ENCODE peak calls at places on chromosomes 5 and 9, in six cellular contexts. V, P, M, S, H and Z are unnamed samples.
A peak's percentile ranks its signal among the peaks of the same experiment; 100 is the strongest.

GRCh38 chr9:121887553-121888437 is 205.3 kb downstream of the TTLL11 start:
- DNase-seq in S (no peak), V (no peak), M (no peak), P (no peak), H (no peak), Z (no peak)

GRCh38 chr9:27179245-27179870 is 70.3 kb downstream of the TEK start:
- DNase-seq in P (no peak), H (peak; percentile 84), S (no peak), M (no peak), V (no peak), Z (no peak)

GRCh38 chr5:151270599-151270998 is 17.6 kb downstream of the GM2A start:
- DNase-seq in M (no peak), P (no peak), V (no peak), H (peak; percentile 85), S (peak; percentile 9), Z (no peak)

GRCh38 chr5:75465480-75465879 is 45.9 kb downstream of the CERT1 start:
- DNase-seq in P (no peak), H (peak; percentile 25), S (peak; percentile 82), V (no peak), M (peak; percentile 5), Z (no peak)

GRCh38 chr9:76980566-76980965 is 38.9 kb upstream of the FOXB2 start:
- DNase-seq in M (no peak), V (no peak), H (no peak), S (peak; percentile 11), P (no peak), Z (no peak)

GRCh38 chr9:87853843-87854242 is 28.8 kb upstream of the SPATA31E1 start:
- DNase-seq in V (peak; percentile 82), H (no peak), M (no peak), S (no peak), P (no peak), Z (no peak)

GRCh38 chr5:167658890-167659289 is 632.6 kb upstream of the WWC1 start:
- DNase-seq in P (no peak), V (no peak), S (peak; percentile 43), M (no peak), H (peak; percentile 12), Z (no peak)

GRCh38 chr5:176416965-176417364 is 626 bp upstream of the CLTB start:
- DNase-seq in V (peak; percentile 58), P (no peak), H (no peak), M (no peak), S (no peak), Z (no peak)

GRCh38 chr5:137486707-137487106 is 12.4 kb downstream of the SPOCK1 start:
- DNase-seq in M (no peak), V (no peak), H (peak; percentile 81), P (no peak), S (peak; percentile 38), Z (no peak)

GRCh38 chr5:149325166-149325735 is 20.0 kb upstream of the GRPEL2 start:
- DNase-seq in H (peak; percentile 38), P (no peak), S (peak; percentile 63), V (no peak), M (no peak), Z (no peak)

GRCh38 chr9:75186767-75187380 is 98.6 kb downstream of the OSTF1 start:
- DNase-seq in M (no peak), S (peak; percentile 45), V (no peak), H (peak; percentile 28), P (no peak), Z (no peak)

GRCh38 chr5:154103223-154103622 is 64.5 kb downstream of the MFAP3 start:
- DNase-seq in H (no peak), S (no peak), V (no peak), M (no peak), P (no peak), Z (no peak)

GRCh38 chr9:89359636-89360315 is 41.5 kb downstream of the SECISBP2 start:
- DNase-seq in H (peak; percentile 7), M (no peak), P (no peak), V (no peak), S (no peak), Z (no peak)

GRCh38 chr5:57174128-57174849 is 430 bp downstream of the GPBP1 start:
- DNase-seq in S (peak; percentile 36), H (no peak), P (no peak), M (no peak), V (no peak), Z (no peak)

GRCh38 chr9:126373241-126373640 is 46.6 kb downstream of the MVB12B start:
- DNase-seq in P (no peak), S (no peak), H (peak; percentile 53), V (no peak), M (no peak), Z (no peak)

GRCh38 chr9:100186356-100186755 is 87.3 kb downstream of the INVS start:
- DNase-seq in P (no peak), M (no peak), V (no peak), H (no peak), S (no peak), Z (no peak)

GRCh38 chr5:77893225-77893860 is 117.2 kb upstream of the TBCA start:
- DNase-seq in P (no peak), M (peak; percentile 68), H (peak; percentile 99), V (peak; percentile 27), S (peak; percentile 95), Z (no peak)

GRCh38 chr9:133161542-133161950 is 2.2 kb downstream of the GBGT1 start:
- DNase-seq in P (no peak), H (no peak), S (no peak), M (no peak), V (no peak), Z (no peak)

GRCh38 chr5:179319123-179319522 is 26.1 kb downstream of the ADAMTS2 start:
- DNase-seq in H (no peak), S (no peak), V (no peak), P (no peak), M (no peak), Z (no peak)

GRCh38 chr9:114805670-114806551 is at the start of gene TNFSF15:
- DNase-seq in H (peak; percentile 44), M (no peak), S (no peak), V (peak; percentile 22), P (no peak), Z (peak; percentile 68)

GRCh38 chr5:34833991-34834793 is 4.8 kb upstream of the TTC23L start:
- DNase-seq in P (no peak), H (no peak), S (peak; percentile 76), V (no peak), M (no peak), Z (no peak)
- TF ChIP-seq CTCF in P (no peak), H (no peak), S (peak; percentile 10), V (no peak), M (peak; percentile 16), Z (no peak)

DNA sequence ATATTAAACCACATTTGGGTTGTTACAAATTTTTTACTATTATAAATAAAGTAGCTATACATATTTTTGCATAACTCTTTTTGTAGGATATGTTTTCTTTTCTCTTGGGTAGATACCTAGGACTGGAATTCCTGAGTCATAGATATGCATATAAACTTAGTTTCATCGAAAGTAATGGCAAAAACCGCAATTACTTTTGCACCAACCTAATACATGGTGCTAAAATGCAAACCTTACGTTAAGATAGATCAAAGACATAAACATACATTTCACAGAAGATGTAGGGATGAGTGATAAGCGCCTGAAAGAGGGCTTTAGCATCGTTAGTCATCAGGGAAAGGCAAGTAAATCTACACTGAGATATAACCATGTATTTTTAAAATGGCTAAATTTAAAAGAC is 178.4 kb upstream of the EFNA5 start:
- DNase-seq in H (no peak), S (no peak), V (no peak), P (no peak), M (no peak), Z (no peak)
- TF ChIP-seq CTCF in H (no peak), S (no peak), V (no peak), P (no peak), M (no peak), Z (no peak)

DNA sequence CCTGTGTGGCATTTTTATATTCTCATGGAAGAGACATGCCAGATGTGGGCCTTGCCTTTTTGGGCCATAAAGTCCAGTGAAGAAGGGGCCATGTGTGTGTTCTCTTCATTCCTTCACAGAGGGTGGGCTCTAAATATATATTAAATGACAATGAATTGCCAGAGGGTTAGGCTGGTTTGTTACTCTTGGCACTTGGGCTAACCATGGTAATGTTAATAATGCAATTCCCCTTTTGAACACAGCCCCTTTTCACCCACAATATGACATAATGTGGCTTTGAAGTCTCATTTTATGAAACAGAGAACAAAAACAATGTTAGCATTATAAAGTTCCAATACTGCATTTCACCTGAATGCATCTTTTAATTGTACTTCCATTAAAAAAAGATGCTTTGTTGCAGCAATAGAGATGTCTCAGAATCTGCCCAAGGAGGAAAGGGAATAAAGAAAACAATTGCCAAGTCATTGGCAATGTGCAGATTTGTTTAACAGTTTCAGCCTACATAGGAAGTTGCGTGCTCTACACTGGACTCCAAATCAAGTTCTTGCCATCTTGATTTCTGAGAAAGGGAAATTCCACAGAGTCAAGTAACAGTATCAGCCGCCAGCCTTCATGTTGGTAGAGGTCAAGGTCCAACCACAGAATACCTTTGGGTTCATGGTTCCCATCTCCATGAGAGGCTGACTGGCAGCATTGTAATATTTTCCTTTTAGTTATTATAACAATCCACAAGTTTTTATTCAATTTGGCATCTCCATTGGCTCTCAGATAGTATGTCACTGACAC is 141.9 kb downstream of the SLC12A2 start:
- DNase-seq in H (no peak), P (no peak), M (no peak), V (no peak), S (no peak), Z (no peak)
- TF ChIP-seq CTCF in H (no peak), P (no peak), M (no peak), V (no peak), S (no peak), Z (no peak)

DNA sequence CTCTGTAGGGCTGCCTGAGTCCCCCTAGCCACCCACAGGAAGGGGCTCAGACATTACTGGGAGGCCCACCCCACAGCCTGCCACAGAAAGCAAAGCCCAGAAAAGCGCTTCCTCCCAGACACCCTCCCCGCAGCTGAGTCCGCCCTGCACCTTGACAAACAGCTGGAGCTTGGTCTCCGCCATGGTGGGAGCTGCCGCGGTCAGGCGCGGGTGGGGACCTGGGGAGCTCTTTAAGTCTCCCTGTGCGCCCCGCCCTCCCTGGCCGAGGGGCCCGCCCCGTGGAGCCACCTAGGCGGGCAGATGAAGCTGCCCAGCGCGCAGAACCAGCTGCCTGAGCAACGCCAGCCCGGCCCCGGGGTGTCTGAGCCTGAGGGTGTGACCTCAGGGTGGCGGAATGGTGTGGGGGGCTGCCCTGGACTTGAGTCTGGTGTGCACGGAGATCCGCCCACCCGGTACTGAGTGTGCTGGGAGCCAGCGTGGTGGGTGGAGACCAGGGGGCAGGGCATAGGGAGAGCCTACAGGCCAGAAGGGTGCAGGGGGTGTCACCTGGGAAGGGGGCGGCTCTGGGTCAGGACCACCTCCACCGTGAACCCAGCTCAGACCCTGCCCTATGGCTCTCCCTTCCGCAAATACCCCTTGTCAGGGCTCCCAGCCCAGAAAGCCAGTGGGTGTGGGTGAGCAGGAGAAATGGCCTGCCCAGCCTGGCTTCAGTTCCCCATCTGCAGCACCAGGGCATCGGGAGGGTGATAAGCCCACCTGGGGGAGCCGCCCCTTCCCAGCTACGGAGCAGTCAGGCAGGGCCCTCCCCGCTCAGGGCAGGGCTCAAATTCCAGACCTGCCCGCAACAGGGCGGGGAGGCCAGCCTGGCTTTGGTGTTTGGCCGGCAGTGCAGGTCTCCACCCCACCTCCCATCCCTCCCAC is at the start of gene CLIC3:
- DNase-seq in S (no peak), V (peak; percentile 73), H (no peak), P (no peak), M (no peak), Z (no peak)
- TF ChIP-seq CTCF in S (no peak), V (no peak), H (no peak), P (no peak), M (no peak), Z (no peak)